ENCODE peak calls at places on chromosomes 3 and 15, in eight cellular contexts. L is natural killer cell treated with Interleukin-12 subunit alpha and Interleukin-12 subunit beta and Interleukin-15 and Interleukin-18, amount 100 ng/mL, for 72 hours; C is nucleus accumbens; O is activated CD8-positive, alpha-beta memory T cell treated with anti-CD3 and anti-CD28 coated beads for 48 hours; F is ovary; D is endothelial cell; Y is HS-5; M is HT-29. Z is an unnamed sample.

GRCh38 chr15:57003418-57003817 is 85.0 kb downstream of the TCF12 start:
- DNase-seq in F (no peak), Y (no peak), D (no peak), L (no peak), O (no peak), M (no peak), C (no peak), Z (no peak)

GRCh38 chr3:98185180-98185579 is 18.7 kb downstream of the OR5H15 start:
- DNase-seq in Y (peak), M (peak), C (no peak), L (no peak), O (no peak), F (no peak), D (no peak), Z (no peak)

GRCh38 chr15:82196353-82196752 is 66.2 kb downstream of the EFL1 start:
- DNase-seq in F (no peak), C (no peak), D (no peak), M (no peak), L (no peak), O (no peak), Y (no peak), Z (no peak)

GRCh38 chr3:78872195-78872594 is 895.6 kb downstream of the ROBO1 start:
- DNase-seq in L (no peak), F (no peak), C (no peak), D (peak), O (no peak), Y (no peak), M (no peak), Z (no peak)

GRCh38 chr3:190266915-190267290 is 55.3 kb downstream of the CLDN1 start:
- DNase-seq in Y (no peak), C (no peak), D (no peak), M (no peak), O (no peak), L (no peak), F (no peak), Z (no peak)

GRCh38 chr15:70653426-70653825 is 109.9 kb downstream of the UACA start:
- DNase-seq in Y (no peak), M (peak), D (no peak), F (no peak), L (no peak), O (no peak), C (no peak), Z (no peak)

GRCh38 chr3:193970773-193971206 is 165.2 kb upstream of the HES1 start:
- DNase-seq in Y (no peak), C (no peak), M (peak), O (no peak), L (no peak), F (no peak), D (no peak), Z (no peak)

GRCh38 chr3:135930243-135930642 is 35.3 kb upstream of the PPP2R3A start:
- DNase-seq in D (no peak), C (no peak), Y (no peak), M (no peak), L (no peak), O (no peak), F (no peak), Z (no peak)

GRCh38 chr3:140568842-140569520 is 108.9 kb upstream of the TRIM42 start:
- DNase-seq in L (no peak), M (no peak), O (no peak), C (peak), Y (no peak), F (peak), D (no peak), Z (no peak)

GRCh38 chr3:18237251-18238005 is 187.7 kb downstream of the SATB1 start:
- DNase-seq in Y (peak), L (no peak), C (no peak), D (no peak), O (no peak), F (no peak), M (no peak), Z (peak)

GRCh38 chr15:40277472-40277871 is 5.4 kb downstream of the ANKRD63 start:
- DNase-seq in F (no peak), O (no peak), M (no peak), Y (no peak), D (no peak), L (no peak), C (no peak), Z (no peak)

GRCh38 chr15:48370460-48370859 is 39.2 kb downstream of the DUT start:
- DNase-seq in C (no peak), L (no peak), Y (no peak), D (no peak), F (no peak), M (no peak), O (no peak), Z (peak)

GRCh38 chr3:48243886-48244285 is 3.0 kb downstream of the ZNF589 start:
- DNase-seq in C (no peak), F (no peak), D (no peak), L (no peak), Y (no peak), M (no peak), O (no peak), Z (no peak)

GRCh38 chr3:65138531-65138930 is 450.7 kb upstream of the ADAMTS9 start:
- DNase-seq in F (no peak), D (no peak), Y (no peak), O (no peak), M (no peak), C (no peak), L (no peak), Z (no peak)

GRCh38 chr3:192183109-192183508 is 544.2 kb downstream of the FGF12 start:
- DNase-seq in O (no peak), F (no peak), L (no peak), Y (no peak), M (no peak), C (no peak), D (no peak), Z (no peak)

GRCh38 chr3:53202331-53203015 is 41.5 kb downstream of the PRKCD start:
- DNase-seq in C (no peak), F (no peak), O (no peak), D (no peak), Y (no peak), M (no peak), L (no peak), Z (no peak)

GRCh38 chr3:128875556-128876120 is 3.8 kb upstream of the ACAD9 start:
- DNase-seq in O (peak), Y (no peak), F (no peak), C (peak), M (peak), D (peak), L (no peak), Z (no peak)

GRCh38 chr3:171371354-171371753 is 88.9 kb downstream of the TNIK start:
- DNase-seq in Y (no peak), L (no peak), D (no peak), C (no peak), F (no peak), M (peak), O (no peak), Z (no peak)

GRCh38 chr15:68730491-68731317 is 90.0 kb downstream of the ANP32A start:
- DNase-seq in D (peak), L (no peak), F (no peak), O (no peak), C (peak), M (peak), Y (no peak), Z (no peak)

GRCh38 chr3:15332405-15333098 is at the start of gene SH3BP5:
- DNase-seq in F (peak), M (peak), O (peak), C (peak), L (peak), D (peak), Y (no peak), Z (no peak)

GRCh38 chr3:71543371-71544016 is 40.0 kb downstream of the FOXP1 start:
- DNase-seq in M (no peak), Y (no peak), F (no peak), L (no peak), D (no peak), O (no peak), C (no peak), Z (no peak)

GRCh38 chr3:182570934-182571594 is 222.2 kb upstream of the ATP11B start:
- DNase-seq in F (no peak), C (no peak), D (no peak), M (no peak), L (no peak), O (no peak), Y (no peak), Z (no peak)

GRCh38 chr15:71440479-71441071 is 325.3 kb downstream of the THSD4 start:
- DNase-seq in O (no peak), D (no peak), L (no peak), Y (peak), C (no peak), F (no peak), M (peak), Z (no peak)

GRCh38 chr15:50181983-50182232 is at the start of gene SLC27A2:
- DNase-seq in D (no peak), O (no peak), C (no peak), M (peak), F (peak), Y (no peak), L (peak), Z (no peak)

GRCh38 chr15:99006904-99007495 is 592 bp downstream of the PGPEP1L start:
- DNase-seq in C (no peak), M (no peak), Y (no peak), F (no peak), L (no peak), O (no peak), D (no peak), Z (no peak)